ENCODE peak calls at places on chromosomes 5 and 9, in nine cellular contexts. C is DMS153; N is NCI-H460; Q is NCI-H226; R is heart right ventricle; Z is stimulated activated CD4-positive, alpha-beta T cell treated with anti-CD3 and anti-CD28 coated beads, Interleukin-1b, Interleukin-23, amount 100 ng/mL, for 48 hours; J is mesothelial cell of epicardium; T is AG09309; M is retinal pigment epithelial cell. L is an unnamed sample.

GRCh38 chr5:93570294-93571110 is 10.5 kb downstream of the NR2F1-AS1 start:
- DNase-seq in C (no peak), N (no peak), Q (no peak), R (peak; percentile 16), Z (no peak), J (no peak), T (no peak), M (no peak), L (no peak)

GRCh38 chr9:16458696-16459420 is 411.6 kb downstream of the BNC2 start:
- DNase-seq in C (peak; percentile 98), N (no peak), Q (no peak), R (no peak), Z (no peak), J (no peak), T (no peak), M (no peak), L (no peak)

GRCh38 chr5:74916831-74917710 is 50.9 kb upstream of the FAM169A start:
- DNase-seq in C (no peak), N (peak; percentile 30), Q (no peak), R (no peak), Z (no peak), J (no peak), T (no peak), M (no peak), L (no peak)

GRCh38 chr5:1378866-1379659 is 34.2 kb upstream of the CLPTM1L start:
- DNase-seq in C (no peak), N (no peak), Q (no peak), R (no peak), Z (no peak), J (no peak), T (no peak), M (no peak), L (no peak)

GRCh38 chr5:97355775-97356174 is 172.7 kb upstream of the RIOK2 start:
- DNase-seq in C (no peak), N (no peak), Q (no peak), R (no peak), Z (no peak), J (no peak), T (no peak), M (no peak), L (no peak)

GRCh38 chr5:71637133-71637532 is 50.0 kb downstream of the MCCC2 start:
- DNase-seq in C (no peak), N (no peak), Q (no peak), R (no peak), Z (no peak), J (no peak), T (no peak), M (no peak), L (no peak)

GRCh38 chr9:68489636-68490035 is 51.0 kb downstream of the TMEM252 start:
- DNase-seq in C (no peak), N (no peak), Q (no peak), R (no peak), Z (no peak), J (no peak), T (no peak), M (peak; percentile 98), L (no peak)

GRCh38 chr9:90086076-90086475 is 481.3 kb downstream of the GADD45G start:
- DNase-seq in C (peak; percentile 89), N (no peak), Q (no peak), R (no peak), Z (no peak), J (no peak), T (no peak), M (no peak), L (no peak)

GRCh38 chr5:88724201-88724600 is 158.8 kb downstream of the MEF2C start:
- DNase-seq in C (no peak), N (no peak), Q (no peak), R (no peak), Z (no peak), J (no peak), T (no peak), M (no peak), L (no peak)

GRCh38 chr5:160021818-160022446 is 13.0 kb downstream of the TTC1 start:
- DNase-seq in C (peak; percentile 7), N (peak; percentile 66), Q (peak; percentile 13), R (no peak), Z (peak; percentile 26), J (peak; percentile 51), T (peak; percentile 27), M (no peak), L (peak; percentile 64)

GRCh38 chr9:17731308-17731707 is 152.4 kb downstream of the SH3GL2 start:
- DNase-seq in C (no peak), N (no peak), Q (no peak), R (no peak), Z (no peak), J (no peak), T (no peak), M (no peak), L (no peak)

GRCh38 chr9:137453643-137454081 is 5.5 kb downstream of the NSMF start:
- DNase-seq in C (no peak), N (peak; percentile 44), Q (peak; percentile 24), R (peak; percentile 77), Z (peak; percentile 78), J (peak; percentile 79), T (no peak), M (no peak), L (no peak)

GRCh38 chr5:131628990-131629389 is 6.0 kb downstream of the RAPGEF6 start:
- DNase-seq in C (no peak), N (no peak), Q (peak; percentile 63), R (no peak), Z (no peak), J (no peak), T (no peak), M (no peak), L (no peak)

GRCh38 chr5:8363133-8363532 is 494.2 kb downstream of the MTRR start:
- DNase-seq in C (no peak), N (no peak), Q (peak; percentile 24), R (no peak), Z (no peak), J (no peak), T (no peak), M (peak; percentile 37), L (no peak)

GRCh38 chr9:128712451-128713410 is 10.4 kb downstream of the PKN3 start:
- DNase-seq in C (no peak), N (no peak), Q (no peak), R (no peak), Z (no peak), J (no peak), T (no peak), M (no peak), L (no peak)

GRCh38 chr5:23742701-23743100 is 235.3 kb downstream of the PRDM9 start:
- DNase-seq in C (peak; percentile 49), N (no peak), Q (no peak), R (no peak), Z (no peak), J (no peak), T (no peak), M (no peak), L (no peak)

GRCh38 chr5:6847896-6848295 is 134.7 kb downstream of the TENT4A start:
- DNase-seq in C (no peak), N (no peak), Q (no peak), R (no peak), Z (no peak), J (no peak), T (no peak), M (no peak), L (no peak)

GRCh38 chr9:127972316-127972871 is 8.4 kb downstream of the EEIG1 start:
- DNase-seq in C (no peak), N (no peak), Q (no peak), R (peak; percentile 67), Z (no peak), J (no peak), T (no peak), M (no peak), L (no peak)

GRCh38 chr5:73180561-73180960 is 7.6 kb downstream of the TMEM174 start:
- DNase-seq in C (no peak), N (no peak), Q (no peak), R (no peak), Z (no peak), J (no peak), T (no peak), M (no peak), L (no peak)

GRCh38 chr5:89893546-89893945 is 516.0 kb downstream of the CETN3 start:
- DNase-seq in C (no peak), N (no peak), Q (no peak), R (no peak), Z (no peak), J (no peak), T (no peak), M (no peak), L (no peak)

GRCh38 chr9:129714393-129715051 is 38.3 kb downstream of the PTGES start:
- DNase-seq in C (no peak), N (no peak), Q (no peak), R (no peak), Z (no peak), J (no peak), T (no peak), M (no peak), L (no peak)

GRCh38 chr5:56680731-56681130 is 134.6 kb upstream of the MAP3K1 start:
- DNase-seq in C (no peak), N (no peak), Q (no peak), R (no peak), Z (no peak), J (no peak), T (no peak), M (no peak), L (no peak)

GRCh38 chr9:19155106-19155999 is 28.1 kb upstream of the PLIN2 start:
- DNase-seq in C (no peak), N (no peak), Q (no peak), R (no peak), Z (peak; percentile 5), J (no peak), T (no peak), M (no peak), L (no peak)

GRCh38 chr5:150670961-150671337 is 9.9 kb downstream of the MYOZ3 start:
- DNase-seq in C (no peak), N (no peak), Q (no peak), R (no peak), Z (no peak), J (no peak), T (no peak), M (no peak), L (peak; percentile 46)

GRCh38 chr5:135309391-135310327 is 89.4 kb downstream of the MACROH2A1 start:
- DNase-seq in C (no peak), N (no peak), Q (no peak), R (no peak), Z (no peak), J (no peak), T (no peak), M (no peak), L (no peak)

GRCh38 chr5:55821731-55822512 is 29.2 kb upstream of the IL31RA start:
- DNase-seq in C (no peak), N (no peak), Q (no peak), R (peak; percentile 15), Z (peak; percentile 4), J (no peak), T (no peak), M (no peak), L (no peak)

GRCh38 chr5:175816348-175816747 is 55.0 kb upstream of the CPLX2 start:
- DNase-seq in C (no peak), N (no peak), Q (no peak), R (no peak), Z (no peak), J (no peak), T (no peak), M (no peak), L (no peak)

GRCh38 chr5:143054480-143054941 is 284.3 kb downstream of the ARHGAP26 start:
- DNase-seq in C (no peak), N (no peak), Q (peak; percentile 78), R (no peak), Z (peak; percentile 44), J (no peak), T (no peak), M (no peak), L (no peak)

GRCh38 chr5:115671939-115672338 is 46.1 kb upstream of the TMED7 start:
- DNase-seq in C (no peak), N (no peak), Q (no peak), R (no peak), Z (no peak), J (no peak), T (no peak), M (no peak), L (no peak)

GRCh38 chr9:2241875-2242741 is 227.0 kb downstream of the SMARCA2 start:
- DNase-seq in C (peak; percentile 83), N (peak; percentile 60), Q (peak; percentile 64), R (peak; percentile 79), Z (peak; percentile 74), J (peak; percentile 91), T (peak; percentile 64), M (peak; percentile 75), L (peak; percentile 87)

GRCh38 chr9:36796671-36797419 is 224.2 kb downstream of the MELK start:
- DNase-seq in C (no peak), N (no peak), Q (no peak), R (no peak), Z (no peak), J (no peak), T (no peak), M (no peak), L (no peak)

L was measured in right atrium auricular region.